ENCODE peak calls at places on chromosomes 2 and 18, in seven cellular contexts. One of them, this sample, is unnamed.

GRCh38 chr2:47907097-47907781 is 941 bp upstream of the FBXO11 start:
- DNase-seq in choroid plexus epithelial cell: no peak
- DNase-seq in A172: peak
- DNase-seq in GM20000: no peak
- DNase-seq in DND-41: peak
- DNase-seq in IMR-90: no peak
- DNase-seq in anterior cingulate cortex: no peak
- DNase-seq in this sample: no peak

GRCh38 chr18:47895565-47896250 is 34.8 kb downstream of the SMAD2 start:
- DNase-seq in choroid plexus epithelial cell: no peak
- DNase-seq in A172: no peak
- DNase-seq in GM20000: no peak
- DNase-seq in DND-41: no peak
- DNase-seq in IMR-90: no peak
- DNase-seq in anterior cingulate cortex: no peak
- DNase-seq in this sample: no peak

GRCh38 chr2:232632904-232633412 is 446 bp upstream of the EFHD1 start:
- DNase-seq in choroid plexus epithelial cell: peak
- DNase-seq in A172: peak
- DNase-seq in GM20000: no peak
- DNase-seq in DND-41: no peak
- DNase-seq in IMR-90: no peak
- DNase-seq in anterior cingulate cortex: peak
- DNase-seq in this sample: no peak

GRCh38 chr2:9287400-9288059 is 80.9 kb downstream of the ASAP2 start:
- DNase-seq in choroid plexus epithelial cell: peak
- DNase-seq in A172: peak
- DNase-seq in GM20000: no peak
- DNase-seq in DND-41: no peak
- DNase-seq in IMR-90: peak
- DNase-seq in anterior cingulate cortex: no peak
- DNase-seq in this sample: no peak

GRCh38 chr2:109422071-109422757 is 191.6 kb downstream of the SEPTIN10 start:
- DNase-seq in choroid plexus epithelial cell: no peak
- DNase-seq in A172: no peak
- DNase-seq in GM20000: no peak
- DNase-seq in DND-41: no peak
- DNase-seq in IMR-90: peak
- DNase-seq in anterior cingulate cortex: no peak
- DNase-seq in this sample: no peak

GRCh38 chr2:59888015-59888414 is 665.4 kb downstream of the BCL11A start:
- DNase-seq in choroid plexus epithelial cell: no peak
- DNase-seq in A172: no peak
- DNase-seq in GM20000: peak
- DNase-seq in DND-41: peak
- DNase-seq in IMR-90: no peak
- DNase-seq in anterior cingulate cortex: no peak
- DNase-seq in this sample: peak

GRCh38 chr18:7871560-7872456 is 304.7 kb downstream of the PTPRM start:
- DNase-seq in choroid plexus epithelial cell: peak
- DNase-seq in A172: no peak
- DNase-seq in GM20000: no peak
- DNase-seq in DND-41: no peak
- DNase-seq in IMR-90: peak
- DNase-seq in anterior cingulate cortex: no peak
- DNase-seq in this sample: no peak

GRCh38 chr2:226376516-226377180 is 423.0 kb downstream of the IRS1 start:
- DNase-seq in choroid plexus epithelial cell: peak
- DNase-seq in A172: no peak
- DNase-seq in GM20000: no peak
- DNase-seq in DND-41: no peak
- DNase-seq in IMR-90: no peak
- DNase-seq in anterior cingulate cortex: no peak
- DNase-seq in this sample: no peak

GRCh38 chr2:142907653-142908052 is 30.2 kb downstream of the KYNU start:
- DNase-seq in choroid plexus epithelial cell: no peak
- DNase-seq in A172: no peak
- DNase-seq in GM20000: no peak
- DNase-seq in DND-41: no peak
- DNase-seq in IMR-90: no peak
- DNase-seq in anterior cingulate cortex: no peak
- DNase-seq in this sample: no peak

GRCh38 chr2:179974743-179975142 is 32.4 kb downstream of the CWC22 start:
- DNase-seq in choroid plexus epithelial cell: peak
- DNase-seq in A172: no peak
- DNase-seq in GM20000: no peak
- DNase-seq in DND-41: no peak
- DNase-seq in IMR-90: no peak
- DNase-seq in anterior cingulate cortex: no peak
- DNase-seq in this sample: no peak

GRCh38 chr2:46300406-46300832 is 3.2 kb downstream of the EPAS1 start:
- DNase-seq in choroid plexus epithelial cell: no peak
- DNase-seq in A172: no peak
- DNase-seq in GM20000: no peak
- DNase-seq in DND-41: no peak
- DNase-seq in IMR-90: no peak
- DNase-seq in anterior cingulate cortex: no peak
- DNase-seq in this sample: no peak

GRCh38 chr18:59646228-59646945 is 50.8 kb downstream of the CCBE1 start:
- DNase-seq in choroid plexus epithelial cell: no peak
- DNase-seq in A172: no peak
- DNase-seq in GM20000: no peak
- DNase-seq in DND-41: no peak
- DNase-seq in IMR-90: no peak
- DNase-seq in anterior cingulate cortex: no peak
- DNase-seq in this sample: no peak

GRCh38 chr18:12703714-12704113 is 872 bp downstream of the PSMG2 start:
- DNase-seq in choroid plexus epithelial cell: peak
- DNase-seq in A172: peak
- DNase-seq in GM20000: no peak
- DNase-seq in DND-41: peak
- DNase-seq in IMR-90: peak
- DNase-seq in anterior cingulate cortex: no peak
- DNase-seq in this sample: peak

GRCh38 chr2:120798569-120799215 is 63.0 kb downstream of the GLI2 start:
- DNase-seq in choroid plexus epithelial cell: no peak
- DNase-seq in A172: no peak
- DNase-seq in GM20000: no peak
- DNase-seq in DND-41: no peak
- DNase-seq in IMR-90: no peak
- DNase-seq in anterior cingulate cortex: no peak
- DNase-seq in this sample: no peak

GRCh38 chr2:222876947-222877346 is 16.1 kb downstream of the ACSL3 start:
- DNase-seq in choroid plexus epithelial cell: no peak
- DNase-seq in A172: no peak
- DNase-seq in GM20000: no peak
- DNase-seq in DND-41: no peak
- DNase-seq in IMR-90: no peak
- DNase-seq in anterior cingulate cortex: no peak
- DNase-seq in this sample: no peak

GRCh38 chr18:24544141-24544498 is 83.7 kb downstream of the HRH4 start:
- DNase-seq in choroid plexus epithelial cell: peak
- DNase-seq in A172: peak
- DNase-seq in GM20000: no peak
- DNase-seq in DND-41: no peak
- DNase-seq in IMR-90: peak
- DNase-seq in anterior cingulate cortex: no peak
- DNase-seq in this sample: no peak

GRCh38 chr2:201909961-201910361 is 103.6 kb downstream of the CDK15 start:
- DNase-seq in choroid plexus epithelial cell: peak
- DNase-seq in A172: peak
- DNase-seq in GM20000: peak
- DNase-seq in DND-41: peak
- DNase-seq in IMR-90: peak
- DNase-seq in anterior cingulate cortex: no peak
- DNase-seq in this sample: no peak

GRCh38 chr2:141992695-141993094 is 138.1 kb downstream of the LRP1B start:
- DNase-seq in choroid plexus epithelial cell: no peak
- DNase-seq in A172: no peak
- DNase-seq in GM20000: no peak
- DNase-seq in DND-41: no peak
- DNase-seq in IMR-90: no peak
- DNase-seq in anterior cingulate cortex: no peak
- DNase-seq in this sample: no peak

GRCh38 chr2:237662671-237663093 is 35.3 kb downstream of the LRRFIP1 start:
- DNase-seq in choroid plexus epithelial cell: peak
- DNase-seq in A172: peak
- DNase-seq in GM20000: no peak
- DNase-seq in DND-41: no peak
- DNase-seq in IMR-90: peak
- DNase-seq in anterior cingulate cortex: peak
- DNase-seq in this sample: no peak

GRCh38 chr2:64899081-64899865 is 89.9 kb upstream of the SLC1A4 start:
- DNase-seq in choroid plexus epithelial cell: no peak
- DNase-seq in A172: no peak
- DNase-seq in GM20000: no peak
- DNase-seq in DND-41: no peak
- DNase-seq in IMR-90: no peak
- DNase-seq in anterior cingulate cortex: no peak
- DNase-seq in this sample: no peak

GRCh38 chr2:43184339-43184895 is 42.0 kb downstream of the ZFP36L2 start:
- DNase-seq in choroid plexus epithelial cell: peak
- DNase-seq in A172: peak
- DNase-seq in GM20000: no peak
- DNase-seq in DND-41: no peak
- DNase-seq in IMR-90: peak
- DNase-seq in anterior cingulate cortex: no peak
- DNase-seq in this sample: no peak

GRCh38 chr2:229174794-229175529 is 96.1 kb downstream of the PID1 start:
- DNase-seq in choroid plexus epithelial cell: peak
- DNase-seq in A172: peak
- DNase-seq in GM20000: no peak
- DNase-seq in DND-41: no peak
- DNase-seq in IMR-90: peak
- DNase-seq in anterior cingulate cortex: no peak
- DNase-seq in this sample: no peak

This sample was measured in germinal center.